ENCODE peak calls at places on chromosomes 11 and 22, in six cellular contexts. One of them, this sample, is unnamed.

GRCh38 chr11:73070653-73071052 is 71.5 kb downstream of the FCHSD2 start:
- DNase-seq in fibroblast of lung: no peak
- DNase-seq in PC-3: no peak
- DNase-seq in A673: no peak
- DNase-seq in neural progenitor cell: no peak
- DNase-seq in GM23338: no peak
- DNase-seq in this sample: no peak

GRCh38 chr11:68581439-68581838 is 102.9 kb upstream of the GAL start:
- DNase-seq in fibroblast of lung: no peak
- DNase-seq in PC-3: no peak
- DNase-seq in A673: no peak
- DNase-seq in neural progenitor cell: no peak
- DNase-seq in GM23338: no peak
- DNase-seq in this sample: no peak

GRCh38 chr11:413120-414081 is 1.4 kb downstream of the SIGIRR start:
- DNase-seq in fibroblast of lung: no peak
- DNase-seq in PC-3: no peak
- DNase-seq in A673: peak
- DNase-seq in neural progenitor cell: no peak
- DNase-seq in GM23338: no peak
- DNase-seq in this sample: no peak

GRCh38 chr22:19419464-19420178 is 11.9 kb downstream of the HIRA start:
- DNase-seq in fibroblast of lung: no peak
- DNase-seq in PC-3: no peak
- DNase-seq in A673: no peak
- DNase-seq in neural progenitor cell: no peak
- DNase-seq in GM23338: no peak
- DNase-seq in this sample: no peak

GRCh38 chr11:69035150-69035958 is 13.4 kb upstream of the TPCN2 start:
- DNase-seq in fibroblast of lung: no peak
- DNase-seq in PC-3: no peak
- DNase-seq in A673: no peak
- DNase-seq in neural progenitor cell: peak
- DNase-seq in GM23338: no peak
- DNase-seq in this sample: no peak

GRCh38 chr11:78921517-78921916 is 346.9 kb upstream of the NARS2 start:
- DNase-seq in fibroblast of lung: no peak
- DNase-seq in PC-3: no peak
- DNase-seq in A673: peak
- DNase-seq in neural progenitor cell: no peak
- DNase-seq in GM23338: no peak
- DNase-seq in this sample: no peak

GRCh38 chr11:107699371-107700348 is 12.2 kb downstream of the SLN start:
- DNase-seq in fibroblast of lung: peak
- DNase-seq in PC-3: no peak
- DNase-seq in A673: no peak
- DNase-seq in neural progenitor cell: no peak
- DNase-seq in GM23338: no peak
- DNase-seq in this sample: peak

GRCh38 chr11:41306435-41306834 is 153.0 kb downstream of the LRRC4C start:
- DNase-seq in fibroblast of lung: peak
- DNase-seq in PC-3: no peak
- DNase-seq in A673: peak
- DNase-seq in neural progenitor cell: no peak
- DNase-seq in GM23338: no peak
- DNase-seq in this sample: peak

GRCh38 chr22:46754110-46754799 is 8.2 kb upstream of the TBC1D22A start:
- DNase-seq in fibroblast of lung: peak
- DNase-seq in PC-3: peak
- DNase-seq in A673: peak
- DNase-seq in neural progenitor cell: no peak
- DNase-seq in GM23338: no peak
- DNase-seq in this sample: peak

GRCh38 chr22:49975543-49976389 is 15.2 kb downstream of the PIM3 start:
- DNase-seq in fibroblast of lung: peak
- DNase-seq in PC-3: no peak
- DNase-seq in A673: no peak
- DNase-seq in neural progenitor cell: peak
- DNase-seq in GM23338: peak
- DNase-seq in this sample: peak

GRCh38 chr11:58060939-58061672 is 30.4 kb downstream of the OR6Q1 start:
- DNase-seq in fibroblast of lung: peak
- DNase-seq in PC-3: peak
- DNase-seq in A673: no peak
- DNase-seq in neural progenitor cell: peak
- DNase-seq in GM23338: peak
- DNase-seq in this sample: peak

GRCh38 chr11:35678975-35679374 is 16.4 kb downstream of the TRIM44 start:
- DNase-seq in fibroblast of lung: no peak
- DNase-seq in PC-3: no peak
- DNase-seq in A673: no peak
- DNase-seq in neural progenitor cell: no peak
- DNase-seq in GM23338: no peak
- DNase-seq in this sample: no peak

GRCh38 chr11:76361365-76361764 is 19.6 kb downstream of the THAP12 start:
- DNase-seq in fibroblast of lung: peak
- DNase-seq in PC-3: no peak
- DNase-seq in A673: no peak
- DNase-seq in neural progenitor cell: no peak
- DNase-seq in GM23338: no peak
- DNase-seq in this sample: no peak

GRCh38 chr22:37325024-37325395 is 42.7 kb downstream of the CYTH4 start:
- DNase-seq in fibroblast of lung: no peak
- DNase-seq in PC-3: no peak
- DNase-seq in A673: no peak
- DNase-seq in neural progenitor cell: no peak
- DNase-seq in GM23338: no peak
- DNase-seq in this sample: no peak

GRCh38 chr22:37321288-37321687 is 39.0 kb downstream of the CYTH4 start:
- DNase-seq in fibroblast of lung: no peak
- DNase-seq in PC-3: no peak
- DNase-seq in A673: no peak
- DNase-seq in neural progenitor cell: no peak
- DNase-seq in GM23338: no peak
- DNase-seq in this sample: no peak

GRCh38 chr22:37328017-37328416 is 45.7 kb downstream of the CYTH4 start:
- DNase-seq in fibroblast of lung: peak
- DNase-seq in PC-3: peak
- DNase-seq in A673: peak
- DNase-seq in neural progenitor cell: no peak
- DNase-seq in GM23338: no peak
- DNase-seq in this sample: peak

GRCh38 chr22:37326726-37327125 is 44.4 kb downstream of the CYTH4 start:
- DNase-seq in fibroblast of lung: no peak
- DNase-seq in PC-3: peak
- DNase-seq in A673: no peak
- DNase-seq in neural progenitor cell: no peak
- DNase-seq in GM23338: no peak
- DNase-seq in this sample: no peak

DNA sequence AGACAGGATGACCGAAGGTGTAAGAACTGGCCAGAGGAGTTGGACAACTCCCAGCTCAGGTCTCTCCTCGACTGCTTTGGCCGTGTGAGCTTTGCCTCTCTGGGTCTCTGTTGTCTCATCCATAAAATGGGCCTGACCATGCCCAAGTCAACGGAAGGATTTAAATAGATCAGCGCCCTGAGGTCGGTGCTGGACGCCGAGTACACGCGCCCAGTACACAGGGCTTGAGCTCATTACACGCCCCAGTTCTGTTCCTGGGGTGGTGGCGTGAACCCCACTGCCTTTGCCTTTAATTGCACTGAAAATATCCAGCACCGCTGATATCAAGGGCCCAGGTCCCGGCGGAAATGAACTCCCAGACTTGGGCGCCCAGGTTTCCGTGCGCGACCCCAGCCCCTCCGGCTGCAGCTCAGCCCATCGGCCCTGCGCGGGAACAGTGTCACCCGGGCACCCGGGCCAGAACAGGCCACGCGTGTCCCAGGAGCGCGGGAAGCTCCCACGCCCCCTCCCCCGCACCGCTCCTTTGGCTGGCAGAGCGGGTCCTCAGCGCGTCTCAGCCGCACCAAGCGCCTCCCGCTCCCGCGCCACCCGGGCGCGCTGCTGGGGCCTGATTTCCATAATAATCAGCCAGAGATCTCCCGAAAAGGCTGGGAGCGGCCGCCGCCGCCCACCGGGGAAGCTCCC is 42.2 kb downstream of the CYTH4 start:
- DNase-seq in fibroblast of lung: no peak
- DNase-seq in PC-3: no peak
- DNase-seq in A673: no peak
- DNase-seq in neural progenitor cell: peak
- DNase-seq in GM23338: peak
- DNase-seq in this sample: no peak
- TF ChIP-seq EZH2 in fibroblast of lung: peak
- TF ChIP-seq EZH2 in PC-3: no peak
- TF ChIP-seq EZH2 in A673: peak
- TF ChIP-seq EZH2 in neural progenitor cell: peak
- TF ChIP-seq EZH2 in GM23338: no peak
- TF ChIP-seq EZH2 in this sample: peak

GRCh38 chr22:37211075-37211852 is 1.0 kb downstream of the SSTR3 start:
- DNase-seq in fibroblast of lung: no peak
- DNase-seq in PC-3: no peak
- DNase-seq in A673: no peak
- DNase-seq in neural progenitor cell: no peak
- DNase-seq in GM23338: no peak
- DNase-seq in this sample: no peak
- TF ChIP-seq EZH2 in fibroblast of lung: no peak
- TF ChIP-seq EZH2 in PC-3: no peak
- TF ChIP-seq EZH2 in A673: no peak
- TF ChIP-seq EZH2 in neural progenitor cell: no peak
- TF ChIP-seq EZH2 in GM23338: no peak
- TF ChIP-seq EZH2 in this sample: no peak

DNA sequence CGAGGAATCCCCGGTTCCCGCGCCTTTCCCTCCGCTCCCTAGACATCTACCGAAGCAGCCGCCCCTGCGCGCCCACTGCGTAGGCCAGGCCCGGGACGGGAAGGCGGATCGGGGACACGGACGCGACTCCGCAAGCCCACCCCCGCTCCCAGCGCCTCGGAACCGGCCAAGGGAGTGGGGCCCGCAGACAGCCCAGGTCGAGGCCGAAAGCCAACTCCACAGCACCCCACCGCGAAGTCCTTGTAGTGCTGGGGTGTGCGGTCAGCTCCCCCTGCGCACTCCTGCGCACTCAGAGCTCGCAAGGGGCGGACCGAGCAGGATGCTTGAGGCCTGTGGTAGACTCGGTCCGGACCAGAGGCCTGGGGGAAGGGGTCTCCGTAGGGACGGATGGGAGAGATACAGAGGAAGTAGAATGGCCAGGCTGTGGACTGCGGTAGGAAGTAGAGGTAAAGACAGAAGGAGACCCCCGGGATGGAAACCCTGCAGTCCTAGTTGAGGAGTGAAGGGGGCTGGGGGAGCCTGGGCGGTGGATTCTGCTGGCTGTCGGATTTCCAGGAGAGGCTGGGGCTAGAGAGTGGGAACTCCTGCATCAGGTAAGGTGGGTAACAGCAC is 547 bp upstream of the SCARF2 start:
- DNase-seq in fibroblast of lung: peak
- DNase-seq in PC-3: no peak
- DNase-seq in A673: no peak
- DNase-seq in neural progenitor cell: peak
- DNase-seq in GM23338: peak
- DNase-seq in this sample: peak
- TF ChIP-seq EZH2 in fibroblast of lung: no peak
- TF ChIP-seq EZH2 in PC-3: no peak
- TF ChIP-seq EZH2 in A673: no peak
- TF ChIP-seq EZH2 in neural progenitor cell: no peak
- TF ChIP-seq EZH2 in GM23338: peak
- TF ChIP-seq EZH2 in this sample: no peak

GRCh38 chr11:124870430-124870829 is 5.2 kb downstream of the ROBO3 start:
- DNase-seq in fibroblast of lung: no peak
- DNase-seq in PC-3: no peak
- DNase-seq in A673: no peak
- DNase-seq in neural progenitor cell: no peak
- DNase-seq in GM23338: no peak
- DNase-seq in this sample: no peak

GRCh38 chr11:124872280-124872679 is 7.0 kb downstream of the ROBO3 start:
- DNase-seq in fibroblast of lung: no peak
- DNase-seq in PC-3: no peak
- DNase-seq in A673: no peak
- DNase-seq in neural progenitor cell: no peak
- DNase-seq in GM23338: no peak
- DNase-seq in this sample: no peak

GRCh38 chr11:124873980-124874379 is 8.7 kb downstream of the ROBO3 start:
- DNase-seq in fibroblast of lung: no peak
- DNase-seq in PC-3: no peak
- DNase-seq in A673: no peak
- DNase-seq in neural progenitor cell: no peak
- DNase-seq in GM23338: no peak
- DNase-seq in this sample: no peak

GRCh38 chr11:124874571-124875255 is 9.5 kb downstream of the ROBO3 start:
- DNase-seq in fibroblast of lung: no peak
- DNase-seq in PC-3: no peak
- DNase-seq in A673: no peak
- DNase-seq in neural progenitor cell: no peak
- DNase-seq in GM23338: no peak
- DNase-seq in this sample: no peak

DNA sequence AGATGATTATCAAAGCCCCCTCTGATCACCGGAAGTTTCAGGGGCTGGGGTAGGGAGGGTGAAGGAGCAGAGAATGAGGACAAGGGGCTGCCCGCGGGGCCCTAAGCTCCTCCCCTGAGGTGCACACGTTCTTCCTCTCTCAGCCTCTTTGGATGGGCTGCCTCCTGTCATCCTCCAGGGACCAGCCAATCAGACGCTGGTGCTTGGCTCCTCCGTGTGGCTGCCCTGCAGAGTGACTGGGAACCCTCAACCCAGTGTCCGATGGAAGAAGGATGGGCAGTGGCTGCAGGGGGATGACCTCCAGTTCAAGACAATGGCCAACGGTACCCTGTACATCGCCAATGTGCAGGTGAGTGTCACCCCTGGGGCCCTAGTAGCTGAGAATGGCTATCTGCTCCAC is 7.5 kb downstream of the ROBO3 start:
- DNase-seq in fibroblast of lung: no peak
- DNase-seq in PC-3: no peak
- DNase-seq in A673: no peak
- DNase-seq in neural progenitor cell: peak
- DNase-seq in GM23338: peak
- DNase-seq in this sample: no peak
- TF ChIP-seq EZH2 in fibroblast of lung: no peak
- TF ChIP-seq EZH2 in PC-3: no peak
- TF ChIP-seq EZH2 in A673: no peak
- TF ChIP-seq EZH2 in neural progenitor cell: no peak
- TF ChIP-seq EZH2 in GM23338: no peak
- TF ChIP-seq EZH2 in this sample: no peak